ENCODE peak calls at places on chromosomes 4 and X, in seven cellular contexts. One of them, this sample, is unnamed.
A peak's percentile ranks its signal among the peaks of the same experiment; 100 is the strongest.

GRCh38 chr4:77994194-77994721 is 62.9 kb upstream of the FRAS1 start:
- DNase-seq in spleen: no peak
- DNase-seq in esophagus squamous epithelium: no peak
- DNase-seq in tibial nerve: peak; percentile 6
- DNase-seq in ovary: no peak
- DNase-seq in adrenal gland: no peak
- DNase-seq in A549: peak; percentile 13
- DNase-seq in this sample: no peak

GRCh38 chrX:129115104-129115503 is 408.2 kb downstream of the SMARCA1 start:
- DNase-seq in spleen: no peak
- DNase-seq in esophagus squamous epithelium: no peak
- DNase-seq in tibial nerve: no peak
- DNase-seq in ovary: no peak
- DNase-seq in adrenal gland: no peak
- DNase-seq in A549: peak; percentile 13
- DNase-seq in this sample: no peak

GRCh38 chr4:184757810-184758209 is 23.9 kb upstream of the CENPU start:
- DNase-seq in spleen: no peak
- DNase-seq in esophagus squamous epithelium: no peak
- DNase-seq in tibial nerve: peak; percentile 82
- DNase-seq in ovary: no peak
- DNase-seq in adrenal gland: no peak
- DNase-seq in A549: no peak
- DNase-seq in this sample: no peak

GRCh38 chr4:107740381-107740780 is 20.3 kb upstream of the PAPSS1 start:
- DNase-seq in spleen: no peak
- DNase-seq in esophagus squamous epithelium: no peak
- DNase-seq in tibial nerve: no peak
- DNase-seq in ovary: no peak
- DNase-seq in adrenal gland: no peak
- DNase-seq in A549: no peak
- DNase-seq in this sample: no peak

GRCh38 chrX:12497832-12498591 is 293.2 kb upstream of the PRPS2 start:
- DNase-seq in spleen: no peak
- DNase-seq in esophagus squamous epithelium: no peak
- DNase-seq in tibial nerve: no peak
- DNase-seq in ovary: no peak
- DNase-seq in adrenal gland: no peak
- DNase-seq in A549: peak; percentile 2
- DNase-seq in this sample: no peak

GRCh38 chr4:69617083-69617694 is 22.3 kb downstream of the UGT2A2 start:
- DNase-seq in spleen: no peak
- DNase-seq in esophagus squamous epithelium: no peak
- DNase-seq in tibial nerve: no peak
- DNase-seq in ovary: no peak
- DNase-seq in adrenal gland: no peak
- DNase-seq in A549: peak; percentile 10
- DNase-seq in this sample: no peak

GRCh38 chr4:2289311-2289954 is 27.5 kb upstream of the MXD4 start:
- DNase-seq in spleen: peak; percentile 73
- DNase-seq in esophagus squamous epithelium: no peak
- DNase-seq in tibial nerve: no peak
- DNase-seq in ovary: peak; percentile 22
- DNase-seq in adrenal gland: peak; percentile 3
- DNase-seq in A549: no peak
- DNase-seq in this sample: peak; percentile 82

GRCh38 chr4:26489101-26489669 is 1.1 kb downstream of the CCKAR start:
- DNase-seq in spleen: no peak
- DNase-seq in esophagus squamous epithelium: no peak
- DNase-seq in tibial nerve: no peak
- DNase-seq in ovary: no peak
- DNase-seq in adrenal gland: no peak
- DNase-seq in A549: no peak
- DNase-seq in this sample: peak; percentile 81

GRCh38 chr4:107196312-107196711 is 160.2 kb upstream of the DKK2 start:
- DNase-seq in spleen: no peak
- DNase-seq in esophagus squamous epithelium: no peak
- DNase-seq in tibial nerve: no peak
- DNase-seq in ovary: no peak
- DNase-seq in adrenal gland: no peak
- DNase-seq in A549: no peak
- DNase-seq in this sample: no peak

GRCh38 chr4:99811117-99811516 is 5.5 kb upstream of the DAPP1 start:
- DNase-seq in spleen: no peak
- DNase-seq in esophagus squamous epithelium: no peak
- DNase-seq in tibial nerve: no peak
- DNase-seq in ovary: no peak
- DNase-seq in adrenal gland: no peak
- DNase-seq in A549: no peak
- DNase-seq in this sample: no peak

GRCh38 chr4:149161247-149161646 is 654.4 kb downstream of the IQCM start:
- DNase-seq in spleen: no peak
- DNase-seq in esophagus squamous epithelium: no peak
- DNase-seq in tibial nerve: no peak
- DNase-seq in ovary: no peak
- DNase-seq in adrenal gland: no peak
- DNase-seq in A549: no peak
- DNase-seq in this sample: no peak

GRCh38 chr4:86688026-86688425 is 93.9 kb downstream of the PTPN13 start:
- DNase-seq in spleen: no peak
- DNase-seq in esophagus squamous epithelium: no peak
- DNase-seq in tibial nerve: no peak
- DNase-seq in ovary: no peak
- DNase-seq in adrenal gland: no peak
- DNase-seq in A549: no peak
- DNase-seq in this sample: no peak

GRCh38 chr4:127982445-127982844 is 17.2 kb downstream of the ABHD18 start:
- DNase-seq in spleen: no peak
- DNase-seq in esophagus squamous epithelium: no peak
- DNase-seq in tibial nerve: no peak
- DNase-seq in ovary: no peak
- DNase-seq in adrenal gland: no peak
- DNase-seq in A549: no peak
- DNase-seq in this sample: no peak

GRCh38 chrX:79161655-79162054 is 17.2 kb downstream of the GPR174 start:
- DNase-seq in spleen: no peak
- DNase-seq in esophagus squamous epithelium: no peak
- DNase-seq in tibial nerve: no peak
- DNase-seq in ovary: no peak
- DNase-seq in adrenal gland: no peak
- DNase-seq in A549: no peak
- DNase-seq in this sample: no peak

GRCh38 chr4:65482410-65482809 is 187.9 kb downstream of the EPHA5 start:
- DNase-seq in spleen: no peak
- DNase-seq in esophagus squamous epithelium: no peak
- DNase-seq in tibial nerve: no peak
- DNase-seq in ovary: no peak
- DNase-seq in adrenal gland: no peak
- DNase-seq in A549: no peak
- DNase-seq in this sample: no peak

GRCh38 chrX:115330498-115331138 is 41.1 kb downstream of the LUZP4 start:
- DNase-seq in spleen: no peak
- DNase-seq in esophagus squamous epithelium: no peak
- DNase-seq in tibial nerve: no peak
- DNase-seq in ovary: peak; percentile 53
- DNase-seq in adrenal gland: peak; percentile 47
- DNase-seq in A549: peak; percentile 18
- DNase-seq in this sample: no peak

DNA sequence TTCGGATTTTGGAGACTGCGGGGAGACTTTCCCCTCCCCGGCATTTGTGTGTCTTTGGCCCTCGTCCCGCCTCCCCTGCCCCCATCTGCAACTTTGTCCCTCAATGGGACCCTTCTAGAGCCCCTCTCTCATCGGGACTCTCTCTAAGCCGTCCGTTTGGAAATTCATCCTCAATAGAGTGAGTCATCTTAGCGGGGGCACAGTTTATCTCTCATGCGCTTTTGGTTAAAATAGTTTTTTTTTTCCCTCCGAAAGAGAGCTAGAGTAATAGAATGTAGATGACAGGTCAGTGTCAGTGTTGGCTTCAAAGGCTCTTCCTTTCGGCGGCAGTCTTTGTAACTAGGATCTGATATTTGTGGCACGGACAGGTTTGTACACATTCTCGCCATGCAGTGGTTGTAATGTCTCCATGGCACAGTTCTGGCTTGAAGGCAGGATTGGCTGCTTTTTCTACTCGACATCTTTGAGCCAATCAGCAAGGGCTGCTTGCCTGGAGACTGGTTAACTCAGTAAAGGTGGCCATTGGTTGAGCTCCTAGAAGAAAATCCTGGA is 966 bp downstream of the N4BP2 start:
- DNase-seq in spleen: peak; percentile 82
- DNase-seq in esophagus squamous epithelium: peak; percentile 17
- DNase-seq in tibial nerve: peak; percentile 76
- DNase-seq in ovary: peak; percentile 66
- DNase-seq in adrenal gland: peak; percentile 89
- DNase-seq in A549: peak; percentile 95
- DNase-seq in this sample: peak; percentile 92
- TF ChIP-seq POLR2A in spleen: no peak
- TF ChIP-seq POLR2A in esophagus squamous epithelium: no peak
- TF ChIP-seq POLR2A in tibial nerve: peak; percentile 52
- TF ChIP-seq POLR2A in ovary: peak; percentile 41
- TF ChIP-seq POLR2A in adrenal gland: peak; percentile 88
- TF ChIP-seq POLR2A in A549: no peak
- TF ChIP-seq POLR2A in this sample: no peak

GRCh38 chr4:113222431-113222979 is 173.1 kb downstream of the ANK2 start:
- DNase-seq in spleen: no peak
- DNase-seq in esophagus squamous epithelium: no peak
- DNase-seq in tibial nerve: no peak
- DNase-seq in ovary: no peak
- DNase-seq in adrenal gland: no peak
- DNase-seq in A549: no peak
- DNase-seq in this sample: no peak
- H3K4me3 ChIP-seq in spleen: no peak overlapping the region
- H3K4me3 ChIP-seq in esophagus squamous epithelium: no peak overlapping the region
- H3K4me3 ChIP-seq in tibial nerve: no peak overlapping the region
- H3K4me3 ChIP-seq in ovary: no peak overlapping the region
- H3K4me3 ChIP-seq in adrenal gland: no peak overlapping the region
- H3K4me3 ChIP-seq in A549: no peak overlapping the region
- H3K4me3 ChIP-seq in this sample: no peak overlapping the region

GRCh38 chr4:103019319-103020124 is at the start of gene SLC9B1:
- DNase-seq in spleen: peak; percentile 98
- DNase-seq in esophagus squamous epithelium: peak; percentile 71
- DNase-seq in tibial nerve: peak; percentile 94
- DNase-seq in ovary: peak; percentile 98
- DNase-seq in adrenal gland: peak; percentile 98
- DNase-seq in A549: peak; percentile 66
- DNase-seq in this sample: peak; percentile 99
- TF ChIP-seq POLR2A in spleen: no peak
- TF ChIP-seq POLR2A in esophagus squamous epithelium: peak; percentile 69
- TF ChIP-seq POLR2A in tibial nerve: peak; percentile 93
- TF ChIP-seq POLR2A in ovary: peak; percentile 94
- TF ChIP-seq POLR2A in adrenal gland: peak; percentile 89
- TF ChIP-seq POLR2A in A549: peak; percentile 22
- TF ChIP-seq POLR2A in this sample: no peak

GRCh38 chr4:6718932-6719610 is 3.1 kb downstream of the BLOC1S4 start:
- DNase-seq in spleen: no peak
- DNase-seq in esophagus squamous epithelium: no peak
- DNase-seq in tibial nerve: no peak
- DNase-seq in ovary: no peak
- DNase-seq in adrenal gland: no peak
- DNase-seq in A549: no peak
- DNase-seq in this sample: no peak

GRCh38 chr4:6716958-6717655 is 1.1 kb downstream of the BLOC1S4 start:
- DNase-seq in spleen: no peak
- DNase-seq in esophagus squamous epithelium: no peak
- DNase-seq in tibial nerve: no peak
- DNase-seq in ovary: no peak
- DNase-seq in adrenal gland: no peak
- DNase-seq in A549: no peak
- DNase-seq in this sample: peak; percentile 63

GRCh38 chr4:6715704-6716017 is 313 bp upstream of the BLOC1S4 start:
- DNase-seq in spleen: no peak
- DNase-seq in esophagus squamous epithelium: no peak
- DNase-seq in tibial nerve: no peak
- DNase-seq in ovary: no peak
- DNase-seq in adrenal gland: no peak
- DNase-seq in A549: no peak
- DNase-seq in this sample: no peak

GRCh38 chr4:6714954-6715353 is 1.0 kb upstream of the BLOC1S4 start:
- DNase-seq in spleen: no peak
- DNase-seq in esophagus squamous epithelium: no peak
- DNase-seq in tibial nerve: no peak
- DNase-seq in ovary: no peak
- DNase-seq in adrenal gland: no peak
- DNase-seq in A549: no peak
- DNase-seq in this sample: no peak

GRCh38 chr4:6716018-6716911 is at the start of gene BLOC1S4:
- DNase-seq in spleen: peak; percentile 96
- DNase-seq in esophagus squamous epithelium: peak; percentile 31
- DNase-seq in tibial nerve: peak; percentile 78
- DNase-seq in ovary: peak; percentile 93
- DNase-seq in adrenal gland: peak; percentile 87
- DNase-seq in A549: peak; percentile 82
- DNase-seq in this sample: peak; percentile 95
- H3K4me3 ChIP-seq in spleen: peak within 1 kb of the TSS; percentile 69
- H3K4me3 ChIP-seq in esophagus squamous epithelium: peak within 1 kb of the TSS; percentile 80
- H3K4me3 ChIP-seq in tibial nerve: peak within 1 kb of the TSS; percentile 78
- H3K4me3 ChIP-seq in ovary: peak within 1 kb of the TSS; percentile 74
- H3K4me3 ChIP-seq in adrenal gland: peak within 1 kb of the TSS; percentile 55
- H3K4me3 ChIP-seq in A549: peak within 1 kb of the TSS; percentile 81
- H3K4me3 ChIP-seq in this sample: peak within 1 kb of the TSS; percentile 81

This sample was measured in lower leg skin.